ENCODE peak calls at places on chromosomes 5 and 9, in seven cellular contexts. O is A549, I is tibial nerve, Q is thyroid gland, B is HCT116, J is body of pancreas, Y is testis. E is an unnamed sample.

GRCh38 chr5:149130121-149130931 is 11.0 kb upstream of the ABLIM3 start:
- DNase-seq in I (no peak), O (no peak), B (no peak), Y (no peak), Q (no peak), J (no peak), E (no peak)

GRCh38 chr9:120856700-120857099 is 14.0 kb upstream of the PSMD5 start:
- DNase-seq in J (peak), B (no peak), O (no peak), Y (no peak), Q (peak), I (no peak), E (no peak)

GRCh38 chr5:67996596-67996995 is 219.0 kb upstream of the PIK3R1 start:
- DNase-seq in Y (no peak), B (no peak), I (no peak), J (no peak), O (no peak), Q (no peak), E (no peak)

GRCh38 chr5:93581738-93582414 is 857 bp upstream of the NR2F1-AS1 start:
- DNase-seq in Q (no peak), O (peak), J (no peak), I (no peak), Y (no peak), B (peak), E (no peak)

GRCh38 chr9:110892689-110893088 is 145.6 kb downstream of the LPAR1 start:
- DNase-seq in O (no peak), Y (no peak), I (no peak), J (no peak), B (no peak), Q (no peak), E (no peak)

GRCh38 chr9:694499-695154 is 146.9 kb upstream of the DMRT1 start:
- DNase-seq in B (no peak), O (peak), J (no peak), Q (peak), Y (peak), I (no peak), E (no peak)

GRCh38 chr9:98231770-98232478 is 23.5 kb downstream of the TBC1D2 start:
- DNase-seq in O (peak), Y (no peak), I (no peak), Q (peak), B (no peak), J (no peak), E (no peak)

GRCh38 chr5:158487156-158487555 is 612.6 kb downstream of the EBF1 start:
- DNase-seq in Y (no peak), O (no peak), I (no peak), Q (no peak), J (no peak), B (no peak), E (no peak)

GRCh38 chr5:109779036-109779735 is 89.5 kb downstream of the MAN2A1 start:
- DNase-seq in O (no peak), J (no peak), Q (no peak), Y (no peak), I (no peak), B (no peak), E (no peak)

GRCh38 chr5:3372289-3372688 is 223.3 kb upstream of the IRX1 start:
- DNase-seq in Y (no peak), O (no peak), B (no peak), J (no peak), Q (no peak), I (no peak), E (no peak)

GRCh38 chr5:139284295-139284694 is 9.2 kb upstream of the MATR3 start:
- DNase-seq in Q (no peak), Y (no peak), O (no peak), I (no peak), J (no peak), B (no peak), E (no peak)

GRCh38 chr9:136614372-136614922 is 48.3 kb upstream of the EGFL7 start:
- DNase-seq in I (no peak), J (no peak), Y (no peak), Q (no peak), O (no peak), B (no peak), E (no peak)

GRCh38 chr9:84600739-84601138 is 68.8 kb upstream of the NTRK2 start:
- DNase-seq in J (no peak), Y (no peak), Q (peak), O (peak), I (no peak), B (no peak), E (no peak)

GRCh38 chr9:133204335-133204992 is 4.6 kb downstream of the OBP2B start:
- DNase-seq in I (no peak), B (no peak), J (no peak), Y (peak), Q (no peak), O (no peak), E (no peak)

GRCh38 chr9:71663931-71664459 is 104.3 kb downstream of the CEMIP2 start:
- DNase-seq in I (no peak), O (no peak), Y (no peak), J (no peak), B (no peak), Q (no peak), E (no peak)

GRCh38 chr9:138114501-138115245 is 237.1 kb downstream of the CACNA1B start:
- DNase-seq in B (no peak), J (no peak), Q (no peak), Y (no peak), O (no peak), I (no peak), E (no peak)

GRCh38 chr9:16868706-16869105 is 1.8 kb downstream of the BNC2 start:
- DNase-seq in Q (no peak), I (no peak), J (no peak), B (no peak), Y (no peak), O (no peak), E (no peak)

GRCh38 chr5:32109236-32109635 is 64.9 kb downstream of the GOLPH3 start:
- DNase-seq in I (no peak), Q (no peak), O (no peak), B (no peak), J (no peak), Y (no peak), E (peak)

GRCh38 chr5:141637693-141638419 is 1.1 kb downstream of the RELL2 start:
- DNase-seq in B (no peak), I (no peak), O (peak), Q (peak), Y (peak), J (peak), E (peak)

GRCh38 chr9:121607434-121608248 is 43.8 kb upstream of the DAB2IP start:
- DNase-seq in Q (no peak), J (no peak), B (peak), I (no peak), Y (no peak), O (peak), E (no peak)

GRCh38 chr5:68246802-68247201 is 31.2 kb downstream of the PIK3R1 start:
- DNase-seq in B (no peak), Q (no peak), J (no peak), O (no peak), I (no peak), Y (no peak), E (no peak)

GRCh38 chr9:38422555-38423245 is 1.6 kb downstream of the IGFBPL1 start:
- DNase-seq in B (no peak), O (no peak), J (no peak), I (no peak), Y (no peak), Q (peak), E (no peak)

GRCh38 chr5:38662088-38662487 is 105.6 kb upstream of the LIFR start:
- DNase-seq in I (no peak), Y (no peak), B (no peak), O (no peak), J (no peak), Q (no peak), E (no peak)

GRCh38 chr5:178477224-178478201 is 112.7 kb downstream of the COL23A1 start:
- DNase-seq in Q (no peak), J (no peak), O (no peak), B (no peak), I (no peak), Y (no peak), E (no peak)

GRCh38 chr5:124746916-124747769 is 704 bp upstream of the ZNF608 start:
- DNase-seq in Q (peak), Y (peak), O (peak), I (peak), J (peak), B (peak), E (peak)

GRCh38 chr9:122084276-122084675 is 8.8 kb downstream of the TTLL11 start:
- DNase-seq in B (no peak), I (no peak), J (no peak), O (no peak), Q (no peak), Y (no peak), E (no peak)

GRCh38 chr5:107567901-107568671 is 102.7 kb downstream of the EFNA5 start:
- DNase-seq in J (no peak), Q (no peak), O (no peak), Y (no peak), I (no peak), B (no peak), E (no peak)
- TF ChIP-seq CTCF in J (no peak), Q (no peak), O (no peak), Y (no peak), I (no peak), B (no peak), E (no peak)

DNA sequence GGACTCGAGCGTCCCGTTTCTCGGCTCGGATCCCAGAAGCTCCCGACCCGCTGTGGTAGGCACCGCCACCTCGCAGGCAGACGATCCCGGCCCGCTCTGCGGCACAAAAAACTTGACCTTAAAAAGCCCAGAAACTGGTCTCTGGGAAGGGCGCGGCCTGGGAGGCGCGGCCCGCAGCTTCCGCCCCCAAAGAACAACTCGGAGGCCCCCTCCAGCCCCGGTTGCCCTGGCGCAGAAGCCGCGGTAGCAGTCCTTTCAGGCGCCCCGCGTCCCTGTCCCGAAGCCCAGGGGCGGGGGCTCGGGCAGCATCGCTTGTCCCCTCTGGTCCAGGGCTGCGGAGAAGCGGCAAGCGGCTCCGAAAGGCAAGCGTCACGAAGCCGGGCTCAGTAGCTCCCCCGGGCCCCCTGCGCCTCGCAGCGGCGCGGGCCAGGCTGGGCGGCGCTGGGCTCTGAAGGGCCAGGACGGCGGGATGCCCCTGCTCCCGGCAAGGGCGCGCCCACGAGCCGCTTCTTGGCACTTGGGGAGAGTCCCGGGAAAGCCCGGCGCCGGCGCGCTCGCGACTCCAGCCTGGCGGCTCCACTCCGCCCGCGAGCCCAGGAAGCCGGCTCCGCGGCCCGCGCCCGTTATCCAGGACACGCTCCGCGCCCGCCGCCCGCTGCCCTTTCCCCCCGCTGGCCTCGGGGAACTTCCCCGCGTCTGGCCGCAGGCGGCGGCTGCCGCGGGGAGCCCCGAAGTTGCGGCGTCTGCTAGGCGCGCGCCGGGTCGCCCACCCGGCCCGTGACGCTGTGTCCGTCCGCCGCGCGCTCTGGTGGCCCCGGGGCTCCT is at the start of gene GCNT4:
- DNase-seq in B (no peak), Y (peak), J (peak), I (no peak), O (peak), Q (peak), E (no peak)
- TF ChIP-seq POLR2A in B (no peak), Y (no peak), J (peak), I (no peak), O (peak), Q (no peak), E (no peak)

GRCh38 chr5:75335952-75336624 is 932 bp upstream of the HMGCR start:
- DNase-seq in B (peak), I (no peak), Y (no peak), J (peak), Q (peak), O (peak), E (no peak)
- TF ChIP-seq CTCF in B (peak), I (peak), Y (no peak), J (peak), Q (no peak), O (no peak), E (no peak)

DNA sequence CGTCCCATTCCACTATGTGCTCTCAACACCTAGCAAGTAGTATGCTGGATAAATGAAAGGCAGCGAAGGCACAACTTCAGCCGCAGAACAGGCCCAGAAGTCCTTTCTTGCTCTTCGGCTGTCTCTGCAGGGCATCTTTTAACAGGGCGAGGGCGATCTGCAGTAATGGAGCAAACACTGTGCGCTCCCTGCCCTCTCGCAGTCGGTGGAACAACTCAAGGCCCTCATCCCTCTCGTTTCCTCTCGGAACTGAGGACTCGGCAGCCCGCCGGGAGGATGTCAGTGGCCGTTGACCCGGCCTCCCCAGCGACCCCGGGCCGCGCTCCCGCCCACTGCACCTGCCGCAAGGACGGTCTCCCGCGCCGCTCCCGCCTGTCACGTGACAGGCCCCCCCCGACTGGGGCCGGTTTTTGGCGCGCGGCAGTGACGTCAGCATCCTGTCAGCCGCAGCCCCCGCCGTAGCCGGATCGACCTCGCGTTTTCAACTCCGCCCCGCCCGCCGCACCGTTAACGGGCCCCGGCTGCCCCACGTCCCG is 1.1 kb downstream of the ZNF367 start:
- DNase-seq in Q (peak), I (peak), Y (peak), B (peak), J (peak), O (peak), E (peak)
- TF ChIP-seq POLR2A in Q (no peak), I (peak), Y (no peak), B (no peak), J (peak), O (peak), E (no peak)

GRCh38 chr9:128409998-128410397 is 10.7 kb upstream of the CERCAM start:
- DNase-seq in Y (no peak), J (no peak), I (no peak), B (no peak), O (peak), Q (no peak), E (no peak)
- TF ChIP-seq CTCF in Y (no peak), J (no peak), I (no peak), B (peak), O (no peak), Q (no peak), E (no peak)

DNA sequence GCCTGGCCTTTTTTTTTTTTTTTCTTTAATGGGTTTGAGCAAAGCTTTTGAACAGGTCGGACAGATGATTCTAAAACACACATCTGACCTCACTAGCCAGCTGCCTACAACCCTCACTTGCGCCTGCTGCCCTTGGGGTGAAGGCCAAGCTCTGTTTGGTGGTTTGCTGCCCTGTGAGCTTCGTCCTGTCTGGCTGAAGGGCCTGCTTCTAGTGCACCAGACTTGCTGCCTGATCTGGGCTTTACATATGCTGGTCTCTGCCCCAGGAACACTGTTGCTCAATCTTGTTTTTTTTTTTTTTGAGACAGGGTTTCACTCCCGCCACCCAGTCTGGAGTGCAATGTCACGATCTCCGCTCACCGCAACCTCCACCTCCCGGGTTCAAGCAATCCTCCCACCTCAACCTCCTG is 16.4 kb upstream of the DOLPP1 start:
- DNase-seq in J (no peak), Y (no peak), O (no peak), B (no peak), Q (no peak), I (no peak), E (no peak)
- TF ChIP-seq POLR2A in J (no peak), Y (no peak), O (no peak), B (no peak), Q (no peak), I (no peak), E (no peak)

DNA sequence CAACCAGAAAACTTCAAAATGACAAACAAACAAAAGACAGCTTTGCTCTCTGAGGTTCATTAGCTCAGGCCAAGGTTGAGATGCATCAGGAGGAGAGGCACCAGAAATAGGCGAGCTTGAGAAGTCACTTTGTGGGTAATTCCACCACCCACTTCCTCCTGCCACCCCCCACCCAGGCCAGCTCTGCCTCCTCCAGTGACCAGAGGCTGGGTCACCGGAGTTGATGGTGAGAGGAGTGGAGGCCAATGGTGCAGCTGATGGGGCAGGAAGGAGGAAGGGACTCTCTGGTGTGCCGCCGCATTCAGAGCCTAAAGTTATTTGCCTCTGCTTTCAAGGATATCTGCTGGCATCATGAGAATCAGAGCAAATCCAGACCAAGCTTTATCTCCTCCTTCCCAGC is 73.8 kb upstream of the ASTN2 start:
- DNase-seq in J (no peak), O (no peak), Y (no peak), B (no peak), I (no peak), Q (no peak), E (no peak)
- TF ChIP-seq CTCF in J (no peak), O (no peak), Y (no peak), B (no peak), I (no peak), Q (no peak), E (no peak)

DNA sequence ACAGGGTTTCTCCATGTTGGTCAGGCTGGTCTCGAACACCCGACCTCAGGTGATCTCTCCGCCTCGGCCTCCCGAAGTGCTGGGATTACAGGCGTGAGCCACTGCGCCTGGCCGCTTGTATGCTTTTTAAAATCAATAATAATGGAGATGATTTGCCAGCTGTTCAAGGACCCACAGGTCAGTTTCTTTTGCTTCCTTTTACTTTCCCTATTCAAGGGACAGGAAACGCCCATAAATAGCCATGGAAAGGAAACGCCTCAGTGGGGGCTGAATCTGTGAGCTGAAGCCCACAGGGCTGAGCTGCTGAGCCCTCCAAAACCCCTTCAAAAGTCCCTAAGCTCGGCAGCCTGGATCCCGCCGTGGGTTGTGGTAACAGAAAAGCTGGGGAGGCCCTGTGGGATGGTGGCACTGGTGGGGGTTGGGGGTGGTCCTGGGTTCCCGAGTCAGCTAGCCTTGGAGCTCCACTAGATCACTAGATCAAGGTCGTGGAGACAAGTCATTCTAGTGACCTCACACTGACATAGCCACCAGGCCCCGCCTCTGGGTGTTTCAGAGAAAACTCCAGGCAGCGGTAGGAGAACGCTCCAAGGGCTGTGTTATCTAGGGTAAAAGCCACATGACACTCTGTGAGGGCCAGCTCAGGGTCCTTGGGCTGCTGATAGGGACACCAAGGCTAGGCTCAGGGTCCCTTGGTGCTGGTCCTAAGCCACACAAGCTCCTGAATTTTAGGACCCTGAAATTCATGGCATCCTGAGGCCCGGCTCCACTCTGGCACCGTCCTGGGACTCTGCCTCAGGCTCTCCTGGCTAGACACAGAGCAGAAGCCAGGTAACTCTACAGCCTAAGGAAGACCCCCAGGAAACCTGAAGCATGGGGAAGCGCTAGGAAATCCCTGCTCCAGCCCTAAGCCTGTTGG is 18.0 kb upstream of the DUSP1 start:
- DNase-seq in Q (peak), I (peak), Y (peak), O (peak), B (no peak), J (peak), E (peak)
- TF ChIP-seq POLR2A in Q (no peak), I (no peak), Y (no peak), O (no peak), B (no peak), J (peak), E (no peak)

DNA sequence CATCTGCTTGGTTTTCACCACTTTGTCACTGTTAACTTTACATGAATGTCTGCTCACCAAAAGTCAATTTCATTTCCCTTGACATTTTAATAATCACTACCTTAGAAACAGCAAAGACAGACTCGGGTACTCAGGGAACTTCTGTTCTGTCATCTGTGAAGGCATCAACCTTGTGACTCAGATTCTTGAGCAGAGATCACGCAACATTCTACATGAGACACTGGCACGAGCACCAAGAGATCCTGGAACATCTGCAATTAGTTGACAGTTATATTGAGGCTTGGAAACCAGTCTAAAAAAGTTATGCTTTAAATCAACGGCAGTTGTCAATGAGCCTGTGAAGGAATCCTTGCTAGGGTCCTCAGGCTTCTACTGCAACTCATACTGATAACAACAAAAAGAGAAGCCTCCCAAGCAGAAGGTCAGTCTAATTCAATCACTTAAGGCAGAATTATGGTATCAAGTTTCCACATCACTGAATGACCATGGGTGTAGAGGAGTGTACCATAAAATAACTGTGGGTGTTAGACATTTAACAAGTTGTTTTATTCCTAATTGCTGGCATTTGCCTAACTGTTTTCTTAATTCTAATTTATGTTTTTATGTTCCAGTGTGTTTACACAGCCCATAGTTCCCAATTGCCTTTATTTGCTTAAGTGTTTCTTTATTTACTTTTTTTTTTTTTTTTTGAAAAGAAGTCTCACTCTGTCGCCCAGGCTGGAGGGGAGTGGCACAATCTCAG is 3.3 kb upstream of the PBX3 start:
- DNase-seq in J (no peak), Q (no peak), B (no peak), I (no peak), O (no peak), Y (no peak), E (peak)
- TF ChIP-seq CTCF in J (no peak), Q (no peak), B (no peak), I (no peak), O (no peak), Y (no peak), E (no peak)

GRCh38 chr5:72955768-72956323 is at the start of gene FCHO2:
- DNase-seq in Q (peak), J (peak), O (peak), B (peak), I (peak), Y (peak), E (peak)
- TF ChIP-seq POLR2A in Q (peak), J (peak), O (peak), B (peak), I (peak), Y (peak), E (peak)